ENCODE peak calls at places on chromosomes 2 and 18, in four cellular contexts. U is astrocyte of the spinal cord, M is AG09309, E is cardiac muscle cell. N is an unnamed sample.

GRCh38 chr2:44770221-44771187 is 171.0 kb upstream of the SIX3 start:
- DNase-seq in M (no peak), U (no peak), E (no peak), N (no peak)

GRCh38 chr2:202436631-202437030 is 60.5 kb downstream of the BMPR2 start:
- DNase-seq in M (no peak), E (peak; percentile 41), U (peak; percentile 17), N (no peak)

GRCh38 chr2:121185111-121185510 is 99.9 kb downstream of the TFCP2L1 start:
- DNase-seq in M (no peak), E (no peak), U (no peak), N (no peak)

GRCh38 chr2:120958623-120959366 is 223.1 kb downstream of the GLI2 start:
- DNase-seq in M (no peak), E (peak; percentile 16), U (peak; percentile 9), N (no peak)

GRCh38 chr2:218482651-218483050 is 63.7 kb downstream of the VIL1 start:
- DNase-seq in M (no peak), E (peak; percentile 24), U (peak; percentile 20), N (no peak)

GRCh38 chr18:56267334-56267733 is 371.1 kb downstream of the TXNL1 start:
- DNase-seq in M (no peak), E (no peak), U (no peak), N (no peak)

GRCh38 chr2:200279857-200280256 is 26.6 kb upstream of the SPATS2L start:
- DNase-seq in M (no peak), U (no peak), E (no peak), N (no peak)

GRCh38 chr18:28834889-28835288 is 658.0 kb upstream of the CDH2 start:
- DNase-seq in M (peak; percentile 67), E (peak; percentile 56), U (peak; percentile 76), N (no peak)

GRCh38 chr18:62769216-62769615 is 53.9 kb downstream of the PHLPP1 start:
- DNase-seq in E (no peak), M (no peak), U (no peak), N (no peak)

GRCh38 chr18:48777026-48777736 is 173.6 kb downstream of the SMAD7 start:
- DNase-seq in M (no peak), E (peak; percentile 57), U (peak; percentile 45), N (peak; percentile 81)

GRCh38 chr2:216113572-216113971 is 4.4 kb downstream of the XRCC5 start:
- DNase-seq in M (no peak), U (no peak), E (no peak), N (no peak)

GRCh38 chr18:79664525-79665125 is 15.0 kb upstream of the CTDP1 start:
- DNase-seq in E (peak; percentile 41), M (peak; percentile 38), U (peak; percentile 17), N (no peak)

GRCh38 chr2:173346035-173346434 is 8.6 kb upstream of the CDCA7 start:
- DNase-seq in E (no peak), U (no peak), M (no peak), N (no peak)

GRCh38 chr18:22378672-22379282 is 38.9 kb downstream of the CTAGE1 start:
- DNase-seq in M (no peak), U (peak; percentile 11), E (peak; percentile 41), N (no peak)

GRCh38 chr2:33241072-33241471 is 235.4 kb upstream of the RASGRP3 start:
- DNase-seq in E (no peak), M (no peak), U (no peak), N (no peak)

GRCh38 chr2:45962522-45962921 is 311.0 kb downstream of the PRKCE start:
- DNase-seq in E (peak; percentile 78), M (peak; percentile 53), U (peak; percentile 66), N (peak; percentile 68)

GRCh38 chr2:157809212-157809611 is 66.9 kb downstream of the ACVR1 start:
- DNase-seq in E (peak; percentile 40), M (no peak), U (peak; percentile 46), N (no peak)

GRCh38 chr2:164458801-164459200 is 162.5 kb downstream of the GRB14 start:
- DNase-seq in M (no peak), E (no peak), U (no peak), N (no peak)

GRCh38 chr2:216161967-216162366 is 52.8 kb downstream of the XRCC5 start:
- DNase-seq in U (no peak), M (no peak), E (no peak), N (no peak)

GRCh38 chr18:75167759-75168211 is 41.2 kb downstream of the PTGR3 start:
- DNase-seq in U (peak; percentile 15), E (peak; percentile 6), M (no peak), N (no peak)

GRCh38 chr2:238286095-238286494 is 2.3 kb downstream of the PER2 start:
- DNase-seq in E (no peak), M (no peak), U (no peak), N (no peak)
- H3K4me3 ChIP-seq in E (no peak overlapping the region), M (peak overlapping the region; percentile 4), U (no peak overlapping the region), N (peak overlapping the region; percentile 95)

GRCh38 chr2:151334082-151334815 is 23.1 kb upstream of the TNFAIP6 start:
- DNase-seq in U (peak; percentile 89), M (peak; percentile 92), E (peak; percentile 91), N (no peak)

GRCh38 chr2:151338115-151338514 is 19.3 kb upstream of the TNFAIP6 start:
- DNase-seq in U (peak; percentile 9), E (peak; percentile 57), M (no peak), N (no peak)

GRCh38 chr2:151343073-151343472 is 14.3 kb upstream of the TNFAIP6 start:
- DNase-seq in M (no peak), E (no peak), U (no peak), N (no peak)

GRCh38 chr2:151337643-151338042 is 19.7 kb upstream of the TNFAIP6 start:
- DNase-seq in E (peak; percentile 62), U (no peak), M (peak; percentile 89), N (no peak)

GRCh38 chr2:151339168-151339567 is 18.2 kb upstream of the TNFAIP6 start:
- DNase-seq in E (peak; percentile 40), U (peak; percentile 22), M (no peak), N (no peak)
- H3K4me3 ChIP-seq in E (no peak overlapping the region), U (no peak overlapping the region), M (no peak overlapping the region), N (no peak overlapping the region)

GRCh38 chr18:50877545-50878265 is 1.2 kb upstream of the ME2 start:
- DNase-seq in U (no peak), E (no peak), M (no peak), N (no peak)
- H3K4me3 ChIP-seq in U (peak overlapping the region; percentile 94), E (no peak overlapping the region), M (peak overlapping the region; percentile 88), N (peak overlapping the region; percentile 99)

DNA sequence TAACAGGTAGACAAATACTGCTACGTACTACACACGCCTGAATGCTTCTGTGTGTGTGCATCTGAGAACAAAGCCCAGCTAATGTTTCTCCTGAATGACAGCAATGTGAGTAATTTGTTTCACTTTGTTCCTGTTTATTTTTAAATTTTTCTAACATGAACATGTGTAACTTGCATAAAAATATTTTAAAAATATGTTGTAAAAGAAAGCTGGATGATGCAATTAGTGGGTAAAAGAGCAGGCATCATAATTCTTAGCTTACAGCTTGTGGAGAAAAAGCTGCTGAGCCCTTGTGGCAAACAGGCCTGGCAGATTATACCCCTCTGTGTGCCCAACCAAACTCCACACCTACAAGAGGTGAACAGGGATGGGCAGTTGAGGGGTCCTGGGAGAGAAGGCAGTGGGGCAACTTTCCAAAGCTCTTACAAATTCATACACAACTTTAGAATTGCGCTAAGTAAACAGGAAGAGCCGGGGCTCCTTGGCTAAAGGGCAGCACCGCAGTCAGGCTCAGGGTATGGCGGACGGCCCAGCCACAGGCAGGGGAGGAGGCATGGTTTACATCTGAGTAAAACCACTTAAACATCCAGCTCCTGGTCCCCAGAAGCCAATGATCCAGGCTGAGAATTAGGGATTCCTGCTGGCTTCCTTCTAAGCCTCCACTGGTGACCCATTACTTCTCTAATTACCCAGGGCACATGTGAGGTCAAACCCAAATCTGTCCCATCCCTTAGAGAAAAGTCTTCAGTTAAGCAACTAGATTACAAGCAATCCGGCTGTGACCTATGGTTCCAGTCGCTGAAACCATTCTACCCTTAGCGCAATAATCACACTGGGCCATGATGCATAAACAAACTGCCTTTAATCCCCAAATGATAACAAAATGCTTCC is 14.0 kb downstream of the PXDN start:
- DNase-seq in E (peak; percentile 86), M (no peak), U (peak; percentile 92), N (peak; percentile 25)
- H3K4me3 ChIP-seq in E (no peak overlapping the region), M (no peak overlapping the region), U (no peak overlapping the region), N (no peak overlapping the region)

GRCh38 chr2:235026649-235027557 is 75.1 kb downstream of the SH3BP4 start:
- DNase-seq in U (peak; percentile 47), E (peak; percentile 72), M (no peak), N (peak; percentile 55)
- H3K4me3 ChIP-seq in U (no peak overlapping the region), E (no peak overlapping the region), M (no peak overlapping the region), N (no peak overlapping the region)

GRCh38 chr2:25168256-25169072 is at the start of gene POMC:
- DNase-seq in M (no peak), U (peak; percentile 31), E (peak; percentile 44), N (peak; percentile 26)

GRCh38 chr2:25164526-25164925 is 3.9 kb downstream of the POMC start:
- DNase-seq in M (no peak), E (peak; percentile 6), U (no peak), N (no peak)

GRCh38 chr2:25170888-25171287 is 2.5 kb upstream of the POMC start:
- DNase-seq in E (no peak), M (no peak), U (no peak), N (no peak)

GRCh38 chr2:25165992-25166618 is 2.3 kb downstream of the POMC start:
- DNase-seq in E (peak; percentile 5), M (no peak), U (no peak), N (peak; percentile 66)

DNA sequence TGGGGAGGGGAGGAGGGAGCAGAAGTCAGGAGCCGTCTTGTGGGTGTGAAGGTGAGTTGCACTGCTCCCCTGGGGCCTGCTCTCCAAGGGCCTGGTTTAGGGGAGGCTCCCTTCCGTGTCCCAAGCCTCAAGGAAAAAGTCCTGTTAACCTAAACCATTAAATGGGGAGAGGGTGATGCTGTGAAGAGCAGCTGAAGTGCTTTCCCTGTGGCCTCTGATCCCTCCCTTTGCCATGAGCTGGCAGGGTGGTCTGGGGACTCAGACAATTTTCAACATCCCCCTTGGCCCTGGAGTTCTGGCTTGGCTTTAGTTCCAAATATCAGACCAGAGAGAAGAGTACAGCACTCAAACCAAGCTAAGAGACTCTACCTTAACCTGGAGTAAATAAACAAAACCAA is 692 bp upstream of the POMC start:
- DNase-seq in U (no peak), E (no peak), M (no peak), N (no peak)
- H3K4me3 ChIP-seq in U (no peak overlapping the region), E (no peak overlapping the region), M (no peak overlapping the region), N (no peak overlapping the region)

N was measured in psoas muscle.